ENCODE peak calls at places on chromosomes 12 and 14, in nine cellular contexts. One of them, this sample, is unnamed.

GRCh38 chr12:13816394-13816793 is 165.0 kb downstream of the GRIN2B start:
- DNase-seq in activated T-cell treated with anti-CD3 and anti-CD28 coated beads for 1 hour: no peak
- DNase-seq in fibroblast of the conjunctiva: no peak
- DNase-seq in hepatocyte: no peak
- DNase-seq in epithelial cell of prostate: no peak
- DNase-seq in lower lobe of right lung: no peak
- DNase-seq in CD8-positive, alpha-beta memory T cell: no peak
- DNase-seq in NCI-H1694 treated with DMSO at 0.1 percent for 48 hours: no peak
- DNase-seq in suprapubic skin: no peak
- DNase-seq in this sample: no peak

GRCh38 chr14:26526132-26526531 is 71.7 kb downstream of the NOVA1 start:
- DNase-seq in activated T-cell treated with anti-CD3 and anti-CD28 coated beads for 1 hour: no peak
- DNase-seq in fibroblast of the conjunctiva: peak
- DNase-seq in hepatocyte: no peak
- DNase-seq in epithelial cell of prostate: no peak
- DNase-seq in lower lobe of right lung: no peak
- DNase-seq in CD8-positive, alpha-beta memory T cell: no peak
- DNase-seq in NCI-H1694 treated with DMSO at 0.1 percent for 48 hours: no peak
- DNase-seq in suprapubic skin: no peak
- DNase-seq in this sample: no peak

GRCh38 chr12:112822056-112822455 is 30.5 kb downstream of the RPH3A start:
- DNase-seq in activated T-cell treated with anti-CD3 and anti-CD28 coated beads for 1 hour: no peak
- DNase-seq in fibroblast of the conjunctiva: no peak
- DNase-seq in hepatocyte: no peak
- DNase-seq in epithelial cell of prostate: no peak
- DNase-seq in lower lobe of right lung: no peak
- DNase-seq in CD8-positive, alpha-beta memory T cell: no peak
- DNase-seq in NCI-H1694 treated with DMSO at 0.1 percent for 48 hours: peak
- DNase-seq in suprapubic skin: no peak
- DNase-seq in this sample: no peak

GRCh38 chr14:87745507-87746118 is 247.4 kb downstream of the GALC start:
- DNase-seq in activated T-cell treated with anti-CD3 and anti-CD28 coated beads for 1 hour: no peak
- DNase-seq in fibroblast of the conjunctiva: peak
- DNase-seq in hepatocyte: peak
- DNase-seq in epithelial cell of prostate: peak
- DNase-seq in lower lobe of right lung: no peak
- DNase-seq in CD8-positive, alpha-beta memory T cell: no peak
- DNase-seq in NCI-H1694 treated with DMSO at 0.1 percent for 48 hours: peak
- DNase-seq in suprapubic skin: no peak
- DNase-seq in this sample: peak

GRCh38 chr12:27652174-27652763 is 44.0 kb upstream of the REP15 start:
- DNase-seq in activated T-cell treated with anti-CD3 and anti-CD28 coated beads for 1 hour: no peak
- DNase-seq in fibroblast of the conjunctiva: peak
- DNase-seq in hepatocyte: peak
- DNase-seq in epithelial cell of prostate: no peak
- DNase-seq in lower lobe of right lung: no peak
- DNase-seq in CD8-positive, alpha-beta memory T cell: peak
- DNase-seq in NCI-H1694 treated with DMSO at 0.1 percent for 48 hours: peak
- DNase-seq in suprapubic skin: no peak
- DNase-seq in this sample: peak

GRCh38 chr12:617304-617915 is 45.8 kb downstream of the NINJ2 start:
- DNase-seq in activated T-cell treated with anti-CD3 and anti-CD28 coated beads for 1 hour: no peak
- DNase-seq in fibroblast of the conjunctiva: no peak
- DNase-seq in hepatocyte: peak
- DNase-seq in epithelial cell of prostate: no peak
- DNase-seq in lower lobe of right lung: peak
- DNase-seq in CD8-positive, alpha-beta memory T cell: no peak
- DNase-seq in NCI-H1694 treated with DMSO at 0.1 percent for 48 hours: no peak
- DNase-seq in suprapubic skin: no peak
- DNase-seq in this sample: no peak

GRCh38 chr14:32492482-32492881 is 163.4 kb downstream of the AKAP6 start:
- DNase-seq in activated T-cell treated with anti-CD3 and anti-CD28 coated beads for 1 hour: no peak
- DNase-seq in fibroblast of the conjunctiva: no peak
- DNase-seq in hepatocyte: no peak
- DNase-seq in epithelial cell of prostate: no peak
- DNase-seq in lower lobe of right lung: no peak
- DNase-seq in CD8-positive, alpha-beta memory T cell: no peak
- DNase-seq in NCI-H1694 treated with DMSO at 0.1 percent for 48 hours: no peak
- DNase-seq in suprapubic skin: no peak
- DNase-seq in this sample: no peak

GRCh38 chr14:80924365-80925103 is 17.0 kb downstream of the CEP128 start:
- DNase-seq in activated T-cell treated with anti-CD3 and anti-CD28 coated beads for 1 hour: no peak
- DNase-seq in fibroblast of the conjunctiva: no peak
- DNase-seq in hepatocyte: no peak
- DNase-seq in epithelial cell of prostate: no peak
- DNase-seq in lower lobe of right lung: no peak
- DNase-seq in CD8-positive, alpha-beta memory T cell: no peak
- DNase-seq in NCI-H1694 treated with DMSO at 0.1 percent for 48 hours: no peak
- DNase-seq in suprapubic skin: no peak
- DNase-seq in this sample: no peak

GRCh38 chr12:124097681-124098080 is 124.7 kb downstream of the ZNF664 start:
- DNase-seq in activated T-cell treated with anti-CD3 and anti-CD28 coated beads for 1 hour: no peak
- DNase-seq in fibroblast of the conjunctiva: no peak
- DNase-seq in hepatocyte: peak
- DNase-seq in epithelial cell of prostate: no peak
- DNase-seq in lower lobe of right lung: no peak
- DNase-seq in CD8-positive, alpha-beta memory T cell: no peak
- DNase-seq in NCI-H1694 treated with DMSO at 0.1 percent for 48 hours: no peak
- DNase-seq in suprapubic skin: no peak
- DNase-seq in this sample: no peak

GRCh38 chr12:121872546-121873223 is 14.0 kb upstream of the HPD start:
- DNase-seq in activated T-cell treated with anti-CD3 and anti-CD28 coated beads for 1 hour: no peak
- DNase-seq in fibroblast of the conjunctiva: peak
- DNase-seq in hepatocyte: peak
- DNase-seq in epithelial cell of prostate: peak
- DNase-seq in lower lobe of right lung: no peak
- DNase-seq in CD8-positive, alpha-beta memory T cell: no peak
- DNase-seq in NCI-H1694 treated with DMSO at 0.1 percent for 48 hours: peak
- DNase-seq in suprapubic skin: no peak
- DNase-seq in this sample: no peak

GRCh38 chr12:27733052-27733656 is 22.5 kb downstream of the MRPS35 start:
- DNase-seq in activated T-cell treated with anti-CD3 and anti-CD28 coated beads for 1 hour: no peak
- DNase-seq in fibroblast of the conjunctiva: peak
- DNase-seq in hepatocyte: peak
- DNase-seq in epithelial cell of prostate: no peak
- DNase-seq in lower lobe of right lung: no peak
- DNase-seq in CD8-positive, alpha-beta memory T cell: peak
- DNase-seq in NCI-H1694 treated with DMSO at 0.1 percent for 48 hours: peak
- DNase-seq in suprapubic skin: no peak
- DNase-seq in this sample: no peak

GRCh38 chr12:100608776-100609175 is 35.3 kb downstream of the GAS2L3 start:
- DNase-seq in activated T-cell treated with anti-CD3 and anti-CD28 coated beads for 1 hour: no peak
- DNase-seq in fibroblast of the conjunctiva: no peak
- DNase-seq in hepatocyte: no peak
- DNase-seq in epithelial cell of prostate: no peak
- DNase-seq in lower lobe of right lung: peak
- DNase-seq in CD8-positive, alpha-beta memory T cell: no peak
- DNase-seq in NCI-H1694 treated with DMSO at 0.1 percent for 48 hours: no peak
- DNase-seq in suprapubic skin: no peak
- DNase-seq in this sample: no peak

GRCh38 chr12:99619389-99620158 is 28.0 kb upstream of the GARIN6 start:
- DNase-seq in activated T-cell treated with anti-CD3 and anti-CD28 coated beads for 1 hour: no peak
- DNase-seq in fibroblast of the conjunctiva: no peak
- DNase-seq in hepatocyte: peak
- DNase-seq in epithelial cell of prostate: no peak
- DNase-seq in lower lobe of right lung: no peak
- DNase-seq in CD8-positive, alpha-beta memory T cell: no peak
- DNase-seq in NCI-H1694 treated with DMSO at 0.1 percent for 48 hours: peak
- DNase-seq in suprapubic skin: no peak
- DNase-seq in this sample: peak

GRCh38 chr12:75863475-75863874 is 168.1 kb downstream of the PHLDA1 start:
- DNase-seq in activated T-cell treated with anti-CD3 and anti-CD28 coated beads for 1 hour: no peak
- DNase-seq in fibroblast of the conjunctiva: no peak
- DNase-seq in hepatocyte: peak
- DNase-seq in epithelial cell of prostate: peak
- DNase-seq in lower lobe of right lung: no peak
- DNase-seq in CD8-positive, alpha-beta memory T cell: no peak
- DNase-seq in NCI-H1694 treated with DMSO at 0.1 percent for 48 hours: no peak
- DNase-seq in suprapubic skin: no peak
- DNase-seq in this sample: no peak

GRCh38 chr12:111645433-111645832 is 40.3 kb downstream of the BRAP start:
- DNase-seq in activated T-cell treated with anti-CD3 and anti-CD28 coated beads for 1 hour: no peak
- DNase-seq in fibroblast of the conjunctiva: no peak
- DNase-seq in hepatocyte: no peak
- DNase-seq in epithelial cell of prostate: peak
- DNase-seq in lower lobe of right lung: peak
- DNase-seq in CD8-positive, alpha-beta memory T cell: no peak
- DNase-seq in NCI-H1694 treated with DMSO at 0.1 percent for 48 hours: no peak
- DNase-seq in suprapubic skin: no peak
- DNase-seq in this sample: no peak

GRCh38 chr12:77728018-77728417 is 102.7 kb upstream of the NAV3 start:
- DNase-seq in activated T-cell treated with anti-CD3 and anti-CD28 coated beads for 1 hour: no peak
- DNase-seq in fibroblast of the conjunctiva: no peak
- DNase-seq in hepatocyte: no peak
- DNase-seq in epithelial cell of prostate: peak
- DNase-seq in lower lobe of right lung: no peak
- DNase-seq in CD8-positive, alpha-beta memory T cell: no peak
- DNase-seq in NCI-H1694 treated with DMSO at 0.1 percent for 48 hours: no peak
- DNase-seq in suprapubic skin: no peak
- DNase-seq in this sample: no peak

GRCh38 chr12:90124289-90124688 is 415.7 kb upstream of the ATP2B1 start:
- DNase-seq in activated T-cell treated with anti-CD3 and anti-CD28 coated beads for 1 hour: no peak
- DNase-seq in fibroblast of the conjunctiva: no peak
- DNase-seq in hepatocyte: no peak
- DNase-seq in epithelial cell of prostate: no peak
- DNase-seq in lower lobe of right lung: no peak
- DNase-seq in CD8-positive, alpha-beta memory T cell: no peak
- DNase-seq in NCI-H1694 treated with DMSO at 0.1 percent for 48 hours: no peak
- DNase-seq in suprapubic skin: no peak
- DNase-seq in this sample: no peak

GRCh38 chr12:124490584-124491305 is 76.7 kb downstream of the NCOR2 start:
- DNase-seq in activated T-cell treated with anti-CD3 and anti-CD28 coated beads for 1 hour: no peak
- DNase-seq in fibroblast of the conjunctiva: no peak
- DNase-seq in hepatocyte: peak
- DNase-seq in epithelial cell of prostate: no peak
- DNase-seq in lower lobe of right lung: peak
- DNase-seq in CD8-positive, alpha-beta memory T cell: no peak
- DNase-seq in NCI-H1694 treated with DMSO at 0.1 percent for 48 hours: no peak
- DNase-seq in suprapubic skin: no peak
- DNase-seq in this sample: no peak

GRCh38 chr12:65123435-65124063 is 2.4 kb upstream of the WIF1 start:
- DNase-seq in activated T-cell treated with anti-CD3 and anti-CD28 coated beads for 1 hour: no peak
- DNase-seq in fibroblast of the conjunctiva: peak
- DNase-seq in hepatocyte: peak
- DNase-seq in epithelial cell of prostate: no peak
- DNase-seq in lower lobe of right lung: no peak
- DNase-seq in CD8-positive, alpha-beta memory T cell: peak
- DNase-seq in NCI-H1694 treated with DMSO at 0.1 percent for 48 hours: peak
- DNase-seq in suprapubic skin: no peak
- DNase-seq in this sample: no peak

GRCh38 chr12:116867523-116867922 is 13.7 kb downstream of the HRK start:
- DNase-seq in activated T-cell treated with anti-CD3 and anti-CD28 coated beads for 1 hour: no peak
- DNase-seq in fibroblast of the conjunctiva: no peak
- DNase-seq in hepatocyte: no peak
- DNase-seq in epithelial cell of prostate: no peak
- DNase-seq in lower lobe of right lung: no peak
- DNase-seq in CD8-positive, alpha-beta memory T cell: no peak
- DNase-seq in NCI-H1694 treated with DMSO at 0.1 percent for 48 hours: no peak
- DNase-seq in suprapubic skin: no peak
- DNase-seq in this sample: no peak

GRCh38 chr12:25362646-25363045 is 111.9 kb upstream of the KRAS start:
- DNase-seq in activated T-cell treated with anti-CD3 and anti-CD28 coated beads for 1 hour: no peak
- DNase-seq in fibroblast of the conjunctiva: no peak
- DNase-seq in hepatocyte: no peak
- DNase-seq in epithelial cell of prostate: no peak
- DNase-seq in lower lobe of right lung: no peak
- DNase-seq in CD8-positive, alpha-beta memory T cell: no peak
- DNase-seq in NCI-H1694 treated with DMSO at 0.1 percent for 48 hours: no peak
- DNase-seq in suprapubic skin: no peak
- DNase-seq in this sample: no peak

GRCh38 chr14:75426332-75427125 is 1.3 kb upstream of the JDP2 start:
- DNase-seq in activated T-cell treated with anti-CD3 and anti-CD28 coated beads for 1 hour: no peak
- DNase-seq in fibroblast of the conjunctiva: no peak
- DNase-seq in hepatocyte: no peak
- DNase-seq in epithelial cell of prostate: no peak
- DNase-seq in lower lobe of right lung: no peak
- DNase-seq in CD8-positive, alpha-beta memory T cell: no peak
- DNase-seq in NCI-H1694 treated with DMSO at 0.1 percent for 48 hours: no peak
- DNase-seq in suprapubic skin: no peak
- DNase-seq in this sample: no peak